ENCODE peak calls at places on chromosomes 12 and 14, in seven cellular contexts. One of them, this sample, is unnamed.
A peak's percentile ranks its signal among the peaks of the same experiment; 100 is the strongest.

GRCh38 chr12:51488281-51488680 is 63.6 kb downstream of the SLC4A8 start:
- DNase-seq in upper lobe of right lung: no peak
- DNase-seq in stimulated activated CD8-positive, alpha-beta memory T cell treated with anti-CD3 and anti-CD28 coated beads, Interleukin-7, amount 100 ng/mL, for 1 hour: no peak
- DNase-seq in HuH-7: no peak
- DNase-seq in astrocyte of the spinal cord: no peak
- DNase-seq in T-helper 17 cell: no peak
- DNase-seq in H7: no peak
- DNase-seq in this sample: no peak

GRCh38 chr12:43847427-43847826 is 11.5 kb downstream of the TMEM117 start:
- DNase-seq in upper lobe of right lung: no peak
- DNase-seq in HuH-7: no peak
- DNase-seq in T-helper 17 cell: no peak
- DNase-seq in astrocyte of the spinal cord: peak; percentile 52
- DNase-seq in stimulated activated CD8-positive, alpha-beta memory T cell treated with anti-CD3 and anti-CD28 coated beads, Interleukin-7, amount 100 ng/mL, for 1 hour: no peak
- DNase-seq in H7: no peak
- DNase-seq in this sample: peak; percentile 32

GRCh38 chr14:66509874-66510273 is 1.9 kb downstream of the GPHN start:
- DNase-seq in T-helper 17 cell: no peak
- DNase-seq in HuH-7: no peak
- DNase-seq in upper lobe of right lung: no peak
- DNase-seq in astrocyte of the spinal cord: no peak
- DNase-seq in H7: peak; percentile 5
- DNase-seq in stimulated activated CD8-positive, alpha-beta memory T cell treated with anti-CD3 and anti-CD28 coated beads, Interleukin-7, amount 100 ng/mL, for 1 hour: no peak
- DNase-seq in this sample: no peak

GRCh38 chr14:71322660-71323250 is 415.5 kb downstream of the PCNX1 start:
- DNase-seq in upper lobe of right lung: no peak
- DNase-seq in stimulated activated CD8-positive, alpha-beta memory T cell treated with anti-CD3 and anti-CD28 coated beads, Interleukin-7, amount 100 ng/mL, for 1 hour: no peak
- DNase-seq in HuH-7: peak; percentile 26
- DNase-seq in T-helper 17 cell: no peak
- DNase-seq in astrocyte of the spinal cord: peak; percentile 72
- DNase-seq in H7: no peak
- DNase-seq in this sample: peak; percentile 70

GRCh38 chr14:90472632-90473031 is 75.8 kb downstream of the CALM1 start:
- DNase-seq in HuH-7: no peak
- DNase-seq in H7: no peak
- DNase-seq in stimulated activated CD8-positive, alpha-beta memory T cell treated with anti-CD3 and anti-CD28 coated beads, Interleukin-7, amount 100 ng/mL, for 1 hour: no peak
- DNase-seq in astrocyte of the spinal cord: no peak
- DNase-seq in T-helper 17 cell: no peak
- DNase-seq in upper lobe of right lung: no peak
- DNase-seq in this sample: no peak

GRCh38 chr12:116524964-116525379 is 34.2 kb upstream of the MAP1LC3B2 start:
- DNase-seq in T-helper 17 cell: no peak
- DNase-seq in H7: peak; percentile 57
- DNase-seq in astrocyte of the spinal cord: peak; percentile 74
- DNase-seq in upper lobe of right lung: no peak
- DNase-seq in stimulated activated CD8-positive, alpha-beta memory T cell treated with anti-CD3 and anti-CD28 coated beads, Interleukin-7, amount 100 ng/mL, for 1 hour: no peak
- DNase-seq in HuH-7: no peak
- DNase-seq in this sample: peak; percentile 81

GRCh38 chr12:52832960-52833905 is 878 bp downstream of the KRT79 start:
- DNase-seq in stimulated activated CD8-positive, alpha-beta memory T cell treated with anti-CD3 and anti-CD28 coated beads, Interleukin-7, amount 100 ng/mL, for 1 hour: no peak
- DNase-seq in T-helper 17 cell: no peak
- DNase-seq in H7: no peak
- DNase-seq in upper lobe of right lung: peak; percentile 44
- DNase-seq in HuH-7: no peak
- DNase-seq in astrocyte of the spinal cord: no peak
- DNase-seq in this sample: no peak

GRCh38 chr12:118986043-118986442 is 4.7 kb downstream of the SRRM4 start:
- DNase-seq in stimulated activated CD8-positive, alpha-beta memory T cell treated with anti-CD3 and anti-CD28 coated beads, Interleukin-7, amount 100 ng/mL, for 1 hour: no peak
- DNase-seq in astrocyte of the spinal cord: no peak
- DNase-seq in H7: peak; percentile 62
- DNase-seq in HuH-7: no peak
- DNase-seq in upper lobe of right lung: no peak
- DNase-seq in T-helper 17 cell: no peak
- DNase-seq in this sample: no peak

GRCh38 chr12:46524778-46525177 is 152.2 kb upstream of the SLC38A2 start:
- DNase-seq in HuH-7: no peak
- DNase-seq in stimulated activated CD8-positive, alpha-beta memory T cell treated with anti-CD3 and anti-CD28 coated beads, Interleukin-7, amount 100 ng/mL, for 1 hour: no peak
- DNase-seq in upper lobe of right lung: no peak
- DNase-seq in astrocyte of the spinal cord: peak; percentile 55
- DNase-seq in H7: no peak
- DNase-seq in T-helper 17 cell: no peak
- DNase-seq in this sample: no peak

GRCh38 chr12:116672010-116672409 is 65.9 kb downstream of the SPRING1 start:
- DNase-seq in HuH-7: no peak
- DNase-seq in astrocyte of the spinal cord: no peak
- DNase-seq in stimulated activated CD8-positive, alpha-beta memory T cell treated with anti-CD3 and anti-CD28 coated beads, Interleukin-7, amount 100 ng/mL, for 1 hour: no peak
- DNase-seq in upper lobe of right lung: no peak
- DNase-seq in H7: no peak
- DNase-seq in T-helper 17 cell: no peak
- DNase-seq in this sample: no peak

GRCh38 chr12:9741726-9742125 is 8.8 kb upstream of the CLECL1 start:
- DNase-seq in stimulated activated CD8-positive, alpha-beta memory T cell treated with anti-CD3 and anti-CD28 coated beads, Interleukin-7, amount 100 ng/mL, for 1 hour: no peak
- DNase-seq in H7: no peak
- DNase-seq in astrocyte of the spinal cord: no peak
- DNase-seq in upper lobe of right lung: no peak
- DNase-seq in T-helper 17 cell: peak; percentile 64
- DNase-seq in HuH-7: no peak
- DNase-seq in this sample: no peak

GRCh38 chr12:10215451-10215850 is 2.8 kb downstream of the GABARAPL1 start:
- DNase-seq in T-helper 17 cell: no peak
- DNase-seq in upper lobe of right lung: no peak
- DNase-seq in H7: peak; percentile 40
- DNase-seq in HuH-7: no peak
- DNase-seq in stimulated activated CD8-positive, alpha-beta memory T cell treated with anti-CD3 and anti-CD28 coated beads, Interleukin-7, amount 100 ng/mL, for 1 hour: no peak
- DNase-seq in astrocyte of the spinal cord: no peak
- DNase-seq in this sample: no peak

GRCh38 chr14:99552572-99553216 is 51.3 kb downstream of the CCDC85C start:
- DNase-seq in upper lobe of right lung: no peak
- DNase-seq in T-helper 17 cell: no peak
- DNase-seq in stimulated activated CD8-positive, alpha-beta memory T cell treated with anti-CD3 and anti-CD28 coated beads, Interleukin-7, amount 100 ng/mL, for 1 hour: no peak
- DNase-seq in astrocyte of the spinal cord: no peak
- DNase-seq in H7: no peak
- DNase-seq in HuH-7: peak; percentile 71
- DNase-seq in this sample: no peak

GRCh38 chr12:28026701-28027100 is 54.2 kb upstream of the PTHLH start:
- DNase-seq in HuH-7: no peak
- DNase-seq in H7: no peak
- DNase-seq in T-helper 17 cell: no peak
- DNase-seq in upper lobe of right lung: no peak
- DNase-seq in stimulated activated CD8-positive, alpha-beta memory T cell treated with anti-CD3 and anti-CD28 coated beads, Interleukin-7, amount 100 ng/mL, for 1 hour: no peak
- DNase-seq in astrocyte of the spinal cord: no peak
- DNase-seq in this sample: no peak

GRCh38 chr12:131559517-131560516 is 151.1 kb upstream of the SFSWAP start:
- DNase-seq in astrocyte of the spinal cord: no peak
- DNase-seq in HuH-7: no peak
- DNase-seq in T-helper 17 cell: no peak
- DNase-seq in H7: peak; percentile 69
- DNase-seq in stimulated activated CD8-positive, alpha-beta memory T cell treated with anti-CD3 and anti-CD28 coated beads, Interleukin-7, amount 100 ng/mL, for 1 hour: no peak
- DNase-seq in upper lobe of right lung: no peak
- DNase-seq in this sample: peak; percentile 14

GRCh38 chr14:65095633-65096205 is 6.6 kb downstream of the MAX start:
- DNase-seq in astrocyte of the spinal cord: peak; percentile 87
- DNase-seq in T-helper 17 cell: no peak
- DNase-seq in stimulated activated CD8-positive, alpha-beta memory T cell treated with anti-CD3 and anti-CD28 coated beads, Interleukin-7, amount 100 ng/mL, for 1 hour: no peak
- DNase-seq in H7: no peak
- DNase-seq in HuH-7: no peak
- DNase-seq in upper lobe of right lung: no peak
- DNase-seq in this sample: peak; percentile 15